ENCODE peak calls at places on chromosomes 16 and 17, in seven cellular contexts. V is neural progenitor cell; D is PC-9; E is suprapubic skin; Q is left lung; R is neuronal stem cell; L is CD8-positive, alpha-beta memory T cell. B is an unnamed sample.

GRCh38 chr16:68376590-68376989 is 65.8 kb downstream of the PRMT7 start:
- DNase-seq in V (no peak), D (no peak), E (no peak), Q (no peak), R (no peak), L (no peak), B (no peak)

GRCh38 chr17:10327640-10328039 is 45.2 kb downstream of the MYH13 start:
- DNase-seq in V (peak; percentile 91), D (peak; percentile 62), E (peak; percentile 78), Q (peak; percentile 61), R (peak; percentile 85), L (peak; percentile 26), B (peak; percentile 80)

GRCh38 chr16:72024862-72025382 is 16.4 kb downstream of the DHODH start:
- DNase-seq in V (no peak), D (no peak), E (no peak), Q (no peak), R (no peak), L (no peak), B (no peak)

GRCh38 chr17:17613708-17614114 is 22.2 kb upstream of the PEMT start:
- DNase-seq in V (peak; percentile 76), D (peak; percentile 45), E (no peak), Q (no peak), R (peak; percentile 27), L (peak; percentile 34), B (no peak)

GRCh38 chr17:44375196-44376017 is 11.8 kb upstream of the FAM171A2 start:
- DNase-seq in V (peak; percentile 28), D (no peak), E (no peak), Q (no peak), R (no peak), L (no peak), B (no peak)

GRCh38 chr16:47036201-47036600 is 62.7 kb upstream of the DNAJA2 start:
- DNase-seq in V (no peak), D (no peak), E (no peak), Q (no peak), R (no peak), L (no peak), B (no peak)

GRCh38 chr17:58317421-58318064 is 11.1 kb downstream of the TSPOAP1 start:
- DNase-seq in V (peak; percentile 70), D (peak; percentile 58), E (peak; percentile 61), Q (no peak), R (no peak), L (peak; percentile 76), B (no peak)

GRCh38 chr17:7018331-7018964 is 4.4 kb upstream of the BCL6B start:
- DNase-seq in V (no peak), D (no peak), E (no peak), Q (no peak), R (no peak), L (no peak), B (no peak)

GRCh38 chr17:28937044-28937729 is 14.1 kb downstream of the PHF12 start:
- DNase-seq in V (no peak), D (no peak), E (no peak), Q (no peak), R (no peak), L (no peak), B (no peak)

GRCh38 chr16:27083861-27084261 is 17.1 kb downstream of the C16orf82 start:
- DNase-seq in V (peak; percentile 77), D (no peak), E (peak; percentile 30), Q (no peak), R (peak; percentile 52), L (no peak), B (no peak)

GRCh38 chr17:28433696-28434095 is 27.7 kb upstream of the SLC46A1 start:
- DNase-seq in V (no peak), D (no peak), E (no peak), Q (no peak), R (no peak), L (no peak), B (no peak)

GRCh38 chr16:67868290-67868689 is 4.6 kb upstream of the EDC4 start:
- DNase-seq in V (no peak), D (no peak), E (no peak), Q (no peak), R (no peak), L (no peak), B (no peak)

DNA sequence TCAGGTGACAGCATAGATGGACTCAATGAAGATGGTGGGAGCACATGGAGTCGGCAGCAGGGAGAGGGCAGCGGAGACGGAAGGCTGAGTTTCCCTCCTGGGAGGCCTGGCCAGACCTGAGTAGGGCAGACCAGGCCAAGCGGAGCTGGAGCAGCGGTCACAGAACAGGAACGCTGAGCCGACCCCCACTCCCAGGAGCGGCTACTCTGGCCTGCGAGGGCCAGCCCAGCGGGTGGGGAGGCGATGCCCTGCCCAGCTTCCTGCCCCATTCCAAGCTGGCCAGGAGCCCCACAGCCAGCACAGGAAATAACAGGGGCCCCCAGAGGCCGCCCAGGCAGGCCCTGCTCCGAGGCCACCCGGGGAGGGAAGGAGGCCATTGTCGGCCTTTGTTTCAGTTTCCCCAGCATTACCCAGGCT is 79.8 kb downstream of the ZNF423 start:
- DNase-seq in V (peak; percentile 72), D (no peak), E (no peak), Q (no peak), R (no peak), L (no peak), B (no peak)
- H3K27ac ChIP-seq in V (peak overlapping the region; percentile 8), D (no peak overlapping the region), E (no peak overlapping the region), Q (no peak overlapping the region), R (peak overlapping the region; percentile 47), L (no peak overlapping the region), B (peak overlapping the region; percentile 53)

DNA sequence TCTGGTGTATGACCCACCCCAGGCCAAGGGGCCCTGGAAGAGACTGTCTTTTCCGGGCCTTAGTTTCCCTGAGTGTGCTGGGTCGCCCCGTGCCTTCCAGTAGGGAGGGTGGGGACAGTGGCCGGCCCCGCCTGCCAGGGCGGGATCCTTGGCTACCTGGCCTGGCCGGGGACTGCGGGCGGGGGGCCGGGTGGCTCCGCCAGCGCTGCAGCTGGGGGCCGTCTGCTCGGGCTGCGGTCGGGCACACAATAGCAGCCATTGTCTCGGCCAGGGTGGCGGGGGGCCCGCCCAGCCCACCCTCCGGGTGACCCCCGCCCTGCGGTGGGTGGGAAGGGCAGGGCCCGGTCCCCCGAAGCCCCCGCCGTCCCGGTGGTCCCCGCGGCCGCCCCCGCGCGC is 11.5 kb downstream of the GLIS2 start:
- DNase-seq in V (peak; percentile 33), D (no peak), E (peak; percentile 49), Q (no peak), R (no peak), L (no peak), B (no peak)
- H3K4me3 ChIP-seq in V (peak overlapping the region; percentile 54), D (no peak overlapping the region), E (peak overlapping the region; percentile 55), Q (peak overlapping the region; percentile 25), R (no peak overlapping the region), L (no peak overlapping the region), B (peak overlapping the region; percentile 56)

DNA sequence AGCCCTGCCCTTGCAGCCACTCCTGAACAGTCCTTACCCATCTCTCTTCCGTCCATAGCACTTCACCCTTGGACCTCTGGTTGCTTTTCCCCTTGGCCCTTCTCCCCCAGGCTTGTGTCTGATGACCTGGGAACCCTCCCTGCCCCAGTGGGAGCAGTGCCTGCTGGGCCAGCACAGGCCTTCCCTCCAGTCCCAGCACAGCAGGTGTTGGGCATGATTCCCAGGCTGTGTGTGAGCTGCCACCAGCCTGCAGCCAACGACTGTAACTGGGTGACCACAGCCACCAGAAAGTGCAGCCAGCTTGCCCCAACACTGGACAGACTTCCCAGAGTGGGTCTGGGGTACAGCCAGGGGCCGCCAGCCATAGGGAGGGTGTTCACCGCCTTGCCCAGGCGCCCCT is 30.0 kb downstream of the CRAMP1 start:
- DNase-seq in V (no peak), D (no peak), E (no peak), Q (no peak), R (no peak), L (no peak), B (no peak)
- H3K36me3 ChIP-seq in V (no peaks in the 10 kb centered on the region), D (peaks cover 17% of the 10 kb centered on the region), E (peaks cover 76% of the 10 kb centered on the region), Q (no peaks in the 10 kb centered on the region), R (peaks cover 55% of the 10 kb centered on the region), L (peaks cover 36% of the 10 kb centered on the region), B (peaks cover 92% of the 10 kb centered on the region)

DNA sequence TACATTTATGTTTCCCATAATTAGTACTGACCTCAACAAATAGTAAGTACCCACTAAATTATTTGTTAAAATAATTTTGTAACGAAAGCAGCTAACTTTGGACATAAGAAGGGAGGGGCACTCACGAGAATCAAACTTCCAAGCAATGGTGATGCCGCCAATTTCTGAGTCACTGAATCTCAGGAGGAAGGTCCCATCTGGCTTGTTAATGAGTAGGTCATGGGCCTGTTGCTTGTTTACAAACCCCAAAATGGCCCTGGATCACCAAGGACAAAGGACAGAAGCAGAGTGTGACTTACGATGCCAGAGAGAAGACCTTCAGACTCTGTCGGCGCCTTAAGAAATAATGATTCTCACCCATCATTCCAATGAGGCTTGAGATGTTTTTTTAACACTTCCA is 15.8 kb upstream of the GHDC start:
- DNase-seq in V (no peak), D (no peak), E (no peak), Q (no peak), R (no peak), L (no peak), B (no peak)
- H3K27ac ChIP-seq in V (no peak overlapping the region), D (no peak overlapping the region), E (no peak overlapping the region), Q (no peak overlapping the region), R (no peak overlapping the region), L (no peak overlapping the region), B (no peak overlapping the region)

B was measured in lower lobe of right lung.